ENCODE peak calls at places on chromosomes 5 and 9, in nine cellular contexts. E, I, T, Z, Q, R, X, A and P are unnamed samples. For H3K4me1 and H3K9me3, the result is how much of the 10 kb centered on the place peaks cover.

GRCh38 chr9:4021621-4022213 is 278.2 kb downstream of the GLIS3 start:
- DNase-seq in Q (no peak), X (no peak), R (no peak), T (no peak), I (no peak), Z (no peak), E (no peak), A (no peak), P (no peak)

GRCh38 chr5:135886136-135886535 is 9.5 kb downstream of the IL9 start:
- DNase-seq in Q (no peak), E (no peak), X (no peak), R (no peak), I (no peak), T (no peak), A (no peak), Z (no peak), P (no peak)

GRCh38 chr5:57452885-57453284 is 29.7 kb downstream of the ACTBL2 start:
- DNase-seq in T (no peak), Q (no peak), Z (no peak), I (no peak), X (no peak), E (no peak), A (no peak), R (no peak), P (no peak)

GRCh38 chr9:108185613-108186012 is 670.2 kb downstream of the ACTL7B start:
- DNase-seq in Q (no peak), T (no peak), A (no peak), I (no peak), E (no peak), Z (no peak), R (no peak), X (no peak), P (no peak)

GRCh38 chr5:83472213-83472507 is 616 bp downstream of the VCAN start:
- DNase-seq in E (no peak), T (no peak), Q (no peak), X (no peak), R (no peak), A (no peak), I (no peak), Z (no peak), P (no peak)

GRCh38 chr9:77019010-77019809 is at the start of gene FOXB2:
- DNase-seq in T (no peak), A (no peak), Q (no peak), Z (no peak), X (no peak), E (no peak), I (no peak), R (no peak), P (no peak)

GRCh38 chr5:142561486-142562097 is 124.3 kb downstream of the FGF1 start:
- DNase-seq in E (no peak), A (no peak), T (no peak), Z (no peak), X (no peak), R (no peak), I (no peak), Q (no peak), P (no peak)

GRCh38 chr9:114374936-114375335 is 12.8 kb downstream of the AKNA start:
- DNase-seq in X (no peak), A (peak), E (no peak), Z (no peak), Q (no peak), R (no peak), I (no peak), T (no peak), P (no peak)

GRCh38 chr5:132458651-132459030 is 31.9 kb downstream of the IRF1 start:
- DNase-seq in X (no peak), Z (no peak), T (no peak), A (no peak), R (no peak), Q (no peak), I (no peak), E (no peak), P (no peak)

GRCh38 chr5:132458226-132458560 is 32.4 kb downstream of the IRF1 start:
- DNase-seq in Q (no peak), A (no peak), Z (no peak), T (no peak), X (no peak), I (no peak), E (no peak), R (no peak), P (no peak)

GRCh38 chr5:132459983-132460834 is 30.4 kb downstream of the IRF1 start:
- DNase-seq in A (peak), Z (no peak), R (no peak), I (peak), X (no peak), Q (no peak), E (no peak), T (peak), P (no peak)

GRCh38 chr5:132460835-132461230 is 29.7 kb downstream of the IRF1 start:
- DNase-seq in R (no peak), Q (no peak), X (no peak), E (no peak), A (peak), T (no peak), Z (no peak), I (no peak), P (no peak)

DNA sequence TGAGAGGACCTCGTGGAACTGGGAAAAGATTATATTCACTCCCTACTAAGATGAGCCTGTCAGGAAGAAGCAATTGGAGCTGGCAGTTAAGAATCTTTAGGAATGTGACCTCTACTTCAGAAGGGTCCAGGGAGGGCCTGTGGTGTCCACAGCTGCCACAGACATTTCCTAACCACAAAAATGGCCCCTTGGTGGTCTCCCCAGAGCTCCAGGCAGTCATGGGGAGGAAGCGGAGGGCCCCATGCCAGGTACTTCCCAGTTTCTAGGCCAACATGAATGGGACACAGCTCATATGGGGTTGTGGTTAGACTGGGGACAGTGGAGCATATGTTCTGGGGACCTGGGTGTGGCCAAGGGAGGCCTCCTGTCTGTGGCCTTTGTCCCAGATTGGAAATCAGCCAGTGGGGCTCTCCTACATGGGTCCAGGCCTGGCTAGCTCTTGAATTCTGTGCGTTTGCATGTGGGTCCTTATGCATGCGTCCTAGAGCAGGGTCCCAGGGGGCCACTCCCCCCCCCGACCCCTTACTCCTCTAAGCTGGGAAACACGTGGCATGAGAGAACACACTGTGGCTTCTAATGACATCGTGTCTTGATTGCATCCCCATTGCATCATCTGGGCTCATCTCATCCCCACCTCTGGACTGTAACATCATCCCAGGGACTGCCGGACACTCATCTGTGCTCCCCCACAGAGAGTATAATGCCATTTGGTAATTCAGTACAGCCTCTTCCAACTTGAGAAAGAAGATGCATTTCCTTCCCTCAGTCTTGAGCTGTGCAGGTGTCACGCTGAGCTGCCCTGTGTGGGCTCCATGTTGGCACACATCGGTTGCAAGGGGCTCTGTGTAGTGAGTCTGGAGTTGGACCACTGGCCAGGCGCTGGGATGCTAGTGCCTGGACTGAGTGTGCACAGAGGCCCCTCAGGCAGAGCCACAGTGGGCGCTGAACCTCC is 31.3 kb downstream of the IRF1 start:
- DNase-seq in I (no peak), Q (no peak), Z (no peak), A (peak), T (peak), R (no peak), E (no peak), X (no peak), P (no peak)
- H3K4me1 ChIP-seq in I (half or more), Q (under half), Z (under half), A (under half), T (under half), R (under half), E (under half), X (under half), P (half or more)

GRCh38 chr5:159385529-159385928 is 55.2 kb upstream of the IL12B start:
- DNase-seq in R (no peak), E (no peak), A (no peak), X (no peak), Z (no peak), Q (no peak), I (no peak), T (no peak), P (no peak)
- H3K9me3 ChIP-seq in R (under half), E (under half), A (under half), X (under half), Z (under half), Q (under half), I (under half), T (under half), P (under half)

GRCh38 chr9:96417051-96417586 is 1.1 kb downstream of the ZNF367 start:
- DNase-seq in Z (peak), I (peak), E (peak), X (peak), R (peak), A (peak), Q (peak), T (peak), P (peak)
- TF ChIP-seq POLR2A in Z (peak), I (no peak), E (peak), X (peak), R (peak), A (peak), Q (peak), T (peak), P (peak)

GRCh38 chr5:43553381-43553780 is 3.5 kb downstream of the PAIP1 start:
- DNase-seq in Z (no peak), E (no peak), Q (no peak), X (no peak), R (no peak), I (no peak), T (no peak), A (no peak), P (no peak)
- H3K4me1 ChIP-seq in Z (under half), E (under half), Q (under half), X (under half), R (under half), I (half or more), T (under half), A (under half), P (half or more)

GRCh38 chr5:1228121-1228520 is 2.9 kb downstream of the SLC6A18 start:
- DNase-seq in Q (no peak), A (no peak), Z (no peak), R (no peak), T (no peak), X (no peak), I (no peak), E (no peak), P (no peak)

GRCh38 chr5:1231354-1231905 is 6.2 kb downstream of the SLC6A18 start:
- DNase-seq in R (no peak), I (no peak), A (no peak), E (no peak), Q (no peak), Z (no peak), X (no peak), T (no peak), P (no peak)

GRCh38 chr5:1232780-1233179 is 7.6 kb downstream of the SLC6A18 start:
- DNase-seq in Q (no peak), Z (no peak), A (no peak), I (no peak), R (no peak), E (no peak), X (no peak), T (no peak), P (no peak)

GRCh38 chr5:1229822-1230221 is 4.6 kb downstream of the SLC6A18 start:
- DNase-seq in Q (no peak), T (no peak), I (no peak), X (no peak), A (no peak), Z (no peak), E (no peak), R (no peak), P (no peak)

DNA sequence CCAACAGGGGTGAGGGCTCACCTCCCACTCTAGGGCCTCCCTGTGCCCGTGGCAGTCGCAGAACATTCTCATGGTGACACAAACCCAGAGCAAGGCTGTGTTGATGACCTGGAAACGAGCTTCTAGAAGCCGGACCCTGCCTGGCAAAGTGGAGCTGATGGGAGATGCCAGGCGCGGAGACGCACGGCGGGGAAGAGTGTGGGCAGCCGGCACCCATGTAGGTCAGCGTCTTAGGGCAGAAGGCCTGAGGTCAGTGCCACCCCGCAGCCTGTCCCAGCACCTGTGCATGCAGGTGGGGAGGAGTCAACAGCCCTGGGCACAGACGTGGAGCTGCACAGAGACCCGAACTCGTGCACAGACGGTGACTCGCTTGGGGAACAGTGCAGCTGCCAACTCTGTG is 5.4 kb downstream of the SLC6A18 start:
- DNase-seq in X (no peak), Q (no peak), E (no peak), R (no peak), I (no peak), T (no peak), A (no peak), Z (no peak), P (no peak)
- H3K9me3 ChIP-seq in X (under half), Q (under half), E (under half), R (under half), I (under half), T (under half), A (under half), Z (under half), P (under half)

GRCh38 chr5:50653946-50654345 is 12.5 kb upstream of the PARP8 start:
- DNase-seq in Z (no peak), I (peak), X (no peak), R (no peak), E (no peak), A (no peak), T (peak), Q (no peak), P (peak)
- TF ChIP-seq POLR2A in Z (no peak), I (no peak), X (no peak), R (no peak), E (no peak), A (no peak), T (no peak), Q (no peak), P (no peak)

GRCh38 chr9:137298983-137299521 is 3.0 kb downstream of the NRARP start:
- DNase-seq in R (no peak), A (no peak), X (no peak), Q (no peak), E (no peak), I (peak), T (no peak), Z (no peak), P (no peak)

GRCh38 chr9:137302176-137303030 is at the start of gene NRARP:
- DNase-seq in Z (peak), T (peak), X (peak), R (peak), I (peak), Q (peak), E (peak), A (peak), P (peak)

GRCh38 chr9:137299938-137300337 is 2.1 kb downstream of the NRARP start:
- DNase-seq in R (no peak), T (peak), E (no peak), Z (no peak), X (no peak), I (peak), A (no peak), Q (no peak), P (no peak)

GRCh38 chr9:137301086-137301947 is 754 bp downstream of the NRARP start:
- DNase-seq in R (no peak), I (peak), Z (no peak), T (peak), Q (peak), X (no peak), E (no peak), A (no peak), P (no peak)

DNA sequence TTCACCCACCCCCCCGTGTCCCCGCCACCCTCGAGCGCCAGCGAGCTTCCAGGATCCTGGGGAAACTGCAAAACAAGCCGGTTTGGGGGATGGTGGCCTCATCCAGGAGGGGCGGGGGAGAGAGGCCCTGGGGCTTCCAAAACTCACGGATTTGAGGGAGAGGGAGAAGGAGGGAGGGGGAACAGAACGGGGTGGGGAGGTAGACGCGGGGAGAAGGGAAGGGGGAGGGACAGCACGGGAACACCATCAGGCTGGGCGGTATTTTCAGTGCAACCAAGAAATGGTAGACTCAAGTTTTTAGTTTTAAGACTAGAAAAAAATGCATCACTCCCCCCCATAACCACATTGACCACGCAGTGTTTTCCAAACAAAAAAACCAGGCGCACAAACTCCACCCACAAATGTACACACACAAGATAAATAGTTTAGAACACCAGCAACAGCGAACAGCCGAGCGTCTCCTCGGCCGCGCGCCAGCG is 1.4 kb downstream of the NRARP start:
- DNase-seq in A (no peak), Q (no peak), Z (no peak), I (peak), R (no peak), E (no peak), X (no peak), T (peak), P (no peak)
- H3K4me1 ChIP-seq in A (half or more), Q (under half), Z (under half), I (half or more), R (under half), E (under half), X (under half), T (half or more), P (half or more)